ENCODE peak calls at places on chromosomes 5 and 9, in nine cellular contexts. Q is activated CD4-positive, alpha-beta memory T cell treated with anti-CD3 and anti-CD28 coated beads for 36 hours; W is activated CD4-positive, CD25-positive, alpha-beta regulatory T cell treated with anti-CD3 and anti-CD28 coated beads, Interleukin-2, amount 50 U/mL, for 72 hours; M is fibroblast of lung; G is erythroblast; S is NCI-H2081; I is head of caudate nucleus; C is Ammon's horn; U is NCI-H748 treated with DMSO at 0.1 percent for 48 hours. X is an unnamed sample.

GRCh38 chr9:88802533-88802932 is 188.7 kb upstream of the S1PR3 start:
- DNase-seq in Q (no peak), W (no peak), M (no peak), G (no peak), S (no peak), I (no peak), C (no peak), U (no peak), X (no peak)

GRCh38 chr9:88387035-88387732 is 1.1 kb upstream of the SPIN1 start:
- DNase-seq in Q (peak), W (no peak), M (peak), G (peak), S (peak), I (no peak), C (peak), U (no peak), X (no peak)

GRCh38 chr9:125649826-125650225 is 57.2 kb downstream of the MAPKAP1 start:
- DNase-seq in Q (no peak), W (no peak), M (no peak), G (no peak), S (no peak), I (no peak), C (no peak), U (no peak), X (no peak)

GRCh38 chr5:32276173-32276853 is 36.4 kb downstream of the MTMR12 start:
- DNase-seq in Q (no peak), W (no peak), M (peak), G (no peak), S (peak), I (no peak), C (peak), U (no peak), X (no peak)

GRCh38 chr9:32348289-32348688 is 36.2 kb upstream of the ACO1 start:
- DNase-seq in Q (no peak), W (no peak), M (peak), G (no peak), S (no peak), I (no peak), C (no peak), U (no peak), X (no peak)

GRCh38 chr9:76655121-76655531 is 109.1 kb upstream of the PCA3 start:
- DNase-seq in Q (peak), W (no peak), M (peak), G (peak), S (no peak), I (no peak), C (peak), U (no peak), X (no peak)

GRCh38 chr9:72565535-72565934 is 44.1 kb downstream of the TMC1 start:
- DNase-seq in Q (no peak), W (no peak), M (no peak), G (no peak), S (no peak), I (no peak), C (no peak), U (no peak), X (no peak)

GRCh38 chr9:80492221-80492620 is 920.5 kb downstream of the TLE4 start:
- DNase-seq in Q (no peak), W (no peak), M (peak), G (no peak), S (no peak), I (no peak), C (no peak), U (no peak), X (no peak)

GRCh38 chr9:122379340-122379739 is 8.5 kb downstream of the PTGS1 start:
- DNase-seq in Q (peak), W (no peak), M (no peak), G (peak), S (no peak), I (no peak), C (no peak), U (no peak), X (no peak)

GRCh38 chr9:714675-715074 is 126.8 kb upstream of the DMRT1 start:
- DNase-seq in Q (no peak), W (no peak), M (no peak), G (no peak), S (no peak), I (no peak), C (no peak), U (no peak), X (no peak)

GRCh38 chr9:5879419-5880181 is 11.1 kb upstream of the MLANA start:
- DNase-seq in Q (no peak), W (no peak), M (peak), G (peak), S (no peak), I (peak), C (no peak), U (no peak), X (no peak)

GRCh38 chr5:26868504-26868903 is 169.9 kb downstream of the CDH9 start:
- DNase-seq in Q (no peak), W (no peak), M (no peak), G (no peak), S (no peak), I (no peak), C (no peak), U (no peak), X (no peak)

GRCh38 chr5:2532809-2533208 is 218.7 kb downstream of the IRX2 start:
- DNase-seq in Q (no peak), W (no peak), M (no peak), G (no peak), S (no peak), I (no peak), C (no peak), U (no peak), X (no peak)

GRCh38 chr5:151239237-151239861 is 13.6 kb upstream of the GM2A start:
- DNase-seq in Q (peak), W (peak), M (peak), G (peak), S (peak), I (peak), C (peak), U (peak), X (no peak)

GRCh38 chr5:128536229-128536860 is 1.7 kb downstream of the FBN2 start:
- DNase-seq in Q (no peak), W (no peak), M (no peak), G (no peak), S (no peak), I (no peak), C (no peak), U (no peak), X (no peak)

GRCh38 chr9:2181794-2182193 is 166.6 kb downstream of the SMARCA2 start:
- DNase-seq in Q (peak), W (no peak), M (no peak), G (peak), S (peak), I (peak), C (peak), U (no peak), X (no peak)

GRCh38 chr9:125203259-125203658 is 2.9 kb downstream of the RABEPK start:
- DNase-seq in Q (no peak), W (no peak), M (no peak), G (no peak), S (peak), I (no peak), C (no peak), U (no peak), X (no peak)

GRCh38 chr5:54455413-54456157 is at the start of gene HSPB3:
- DNase-seq in Q (no peak), W (no peak), M (peak), G (no peak), S (no peak), I (no peak), C (peak), U (no peak), X (no peak)

GRCh38 chr5:28216939-28217360 is 1178.6 kb upstream of the CDH9 start:
- DNase-seq in Q (no peak), W (no peak), M (no peak), G (no peak), S (no peak), I (no peak), C (no peak), U (no peak), X (no peak)

GRCh38 chr5:133702773-133703770 is 90.7 kb upstream of the FSTL4 start:
- DNase-seq in Q (no peak), W (no peak), M (no peak), G (no peak), S (no peak), I (no peak), C (no peak), U (no peak), X (no peak)

GRCh38 chr9:106980551-106981101 is 117.7 kb downstream of the ZNF462 start:
- DNase-seq in Q (no peak), W (no peak), M (peak), G (no peak), S (no peak), I (no peak), C (peak), U (no peak), X (no peak)

GRCh38 chr9:107462691-107463090 is 26.9 kb downstream of the KLF4 start:
- DNase-seq in Q (no peak), W (no peak), M (no peak), G (no peak), S (no peak), I (no peak), C (no peak), U (no peak), X (no peak)

GRCh38 chr9:138061631-138062030 is 184.0 kb downstream of the CACNA1B start:
- DNase-seq in Q (no peak), W (no peak), M (no peak), G (no peak), S (no peak), I (no peak), C (no peak), U (no peak), X (no peak)

GRCh38 chr9:116837038-116837998 is 150.2 kb downstream of the TRIM32 start:
- DNase-seq in Q (no peak), W (no peak), M (no peak), G (no peak), S (peak), I (no peak), C (no peak), U (no peak), X (no peak)

GRCh38 chr9:42852133-42852532 is 668.7 kb downstream of the SPATA31A6 start:
- DNase-seq in Q (peak), W (no peak), M (peak), G (peak), S (no peak), I (peak), C (peak), U (peak), X (peak)

GRCh38 chr5:52674815-52675545 is 112.7 kb upstream of the ITGA1 start:
- DNase-seq in Q (no peak), W (no peak), M (peak), G (no peak), S (no peak), I (no peak), C (no peak), U (no peak), X (peak)

GRCh38 chr9:89744730-89745129 is 139.9 kb downstream of the GADD45G start:
- DNase-seq in Q (no peak), W (no peak), M (no peak), G (no peak), S (no peak), I (no peak), C (no peak), U (no peak), X (no peak)

GRCh38 chr5:82313016-82313415 is 34.9 kb upstream of the RPS23 start:
- DNase-seq in Q (no peak), W (no peak), M (peak), G (peak), S (no peak), I (no peak), C (no peak), U (no peak), X (no peak)

GRCh38 chr5:96285823-96286222 is 147.2 kb downstream of the PCSK1 start:
- DNase-seq in Q (no peak), W (no peak), M (no peak), G (no peak), S (no peak), I (no peak), C (no peak), U (no peak), X (no peak)

GRCh38 chr5:75681125-75681830 is 36.0 kb downstream of the POC5 start:
- DNase-seq in Q (no peak), W (no peak), M (peak), G (peak), S (peak), I (no peak), C (no peak), U (peak), X (no peak)